ENCODE peak calls at places on chromosomes 7 and 10, in nine cellular contexts. One of them, this sample, is unnamed.

GRCh38 chr7:157964016-157964415 is 623.6 kb downstream of the PTPRN2 start:
- DNase-seq in D721Med: no peak
- DNase-seq in endothelial cell of umbilical vein: no peak
- DNase-seq in MM.1S: no peak
- DNase-seq in stomach: no peak
- DNase-seq in fibroblast of lung: no peak
- DNase-seq in colonic mucosa: no peak
- DNase-seq in right atrium auricular region: no peak
- DNase-seq in prostate gland: no peak
- DNase-seq in this sample: no peak

GRCh38 chr10:28775773-28776172 is 98.5 kb downstream of the BAMBI start:
- DNase-seq in fibroblast of lung: no peak
- DNase-seq in endothelial cell of umbilical vein: no peak
- DNase-seq in D721Med: no peak
- DNase-seq in stomach: no peak
- DNase-seq in colonic mucosa: no peak
- DNase-seq in MM.1S: no peak
- DNase-seq in right atrium auricular region: no peak
- DNase-seq in prostate gland: no peak
- DNase-seq in this sample: no peak

GRCh38 chr7:101547022-101547915 is 81.8 kb downstream of the MYL10 start:
- DNase-seq in colonic mucosa: no peak
- DNase-seq in stomach: no peak
- DNase-seq in D721Med: no peak
- DNase-seq in fibroblast of lung: no peak
- DNase-seq in endothelial cell of umbilical vein: no peak
- DNase-seq in right atrium auricular region: no peak
- DNase-seq in prostate gland: no peak
- DNase-seq in MM.1S: no peak
- DNase-seq in this sample: no peak

GRCh38 chr10:113053091-113053490 is 103.0 kb downstream of the TCF7L2 start:
- DNase-seq in fibroblast of lung: no peak
- DNase-seq in MM.1S: no peak
- DNase-seq in endothelial cell of umbilical vein: no peak
- DNase-seq in stomach: no peak
- DNase-seq in colonic mucosa: no peak
- DNase-seq in right atrium auricular region: peak
- DNase-seq in prostate gland: no peak
- DNase-seq in D721Med: no peak
- DNase-seq in this sample: no peak

GRCh38 chr10:13518076-13518692 is 10.6 kb downstream of the BEND7 start:
- DNase-seq in stomach: no peak
- DNase-seq in endothelial cell of umbilical vein: no peak
- DNase-seq in MM.1S: no peak
- DNase-seq in right atrium auricular region: no peak
- DNase-seq in fibroblast of lung: no peak
- DNase-seq in prostate gland: no peak
- DNase-seq in D721Med: no peak
- DNase-seq in colonic mucosa: no peak
- DNase-seq in this sample: no peak

GRCh38 chr10:51074238-51075028 is at the start of gene PRKG1:
- DNase-seq in endothelial cell of umbilical vein: peak
- DNase-seq in colonic mucosa: peak
- DNase-seq in prostate gland: peak
- DNase-seq in MM.1S: peak
- DNase-seq in stomach: peak
- DNase-seq in D721Med: peak
- DNase-seq in right atrium auricular region: peak
- DNase-seq in fibroblast of lung: peak
- DNase-seq in this sample: peak

GRCh38 chr10:4359003-4359402 is 467.0 kb upstream of the AKR1E2 start:
- DNase-seq in colonic mucosa: no peak
- DNase-seq in D721Med: no peak
- DNase-seq in fibroblast of lung: no peak
- DNase-seq in endothelial cell of umbilical vein: no peak
- DNase-seq in stomach: no peak
- DNase-seq in prostate gland: no peak
- DNase-seq in MM.1S: no peak
- DNase-seq in right atrium auricular region: no peak
- DNase-seq in this sample: no peak

GRCh38 chr7:112995091-112995824 is 91.4 kb downstream of the GPR85 start:
- DNase-seq in colonic mucosa: no peak
- DNase-seq in prostate gland: no peak
- DNase-seq in D721Med: no peak
- DNase-seq in endothelial cell of umbilical vein: no peak
- DNase-seq in fibroblast of lung: peak
- DNase-seq in right atrium auricular region: no peak
- DNase-seq in MM.1S: no peak
- DNase-seq in stomach: no peak
- DNase-seq in this sample: no peak

GRCh38 chr7:146773506-146773905 is 656.9 kb downstream of the CNTNAP2 start:
- DNase-seq in right atrium auricular region: no peak
- DNase-seq in stomach: no peak
- DNase-seq in D721Med: no peak
- DNase-seq in colonic mucosa: no peak
- DNase-seq in fibroblast of lung: no peak
- DNase-seq in endothelial cell of umbilical vein: no peak
- DNase-seq in MM.1S: no peak
- DNase-seq in prostate gland: no peak
- DNase-seq in this sample: no peak

GRCh38 chr10:105188737-105189463 is 547.8 kb downstream of the SORCS3 start:
- DNase-seq in colonic mucosa: no peak
- DNase-seq in MM.1S: no peak
- DNase-seq in right atrium auricular region: no peak
- DNase-seq in endothelial cell of umbilical vein: no peak
- DNase-seq in D721Med: no peak
- DNase-seq in stomach: no peak
- DNase-seq in fibroblast of lung: peak
- DNase-seq in prostate gland: no peak
- DNase-seq in this sample: no peak

GRCh38 chr7:106166651-106167342 is 54.7 kb upstream of the SYPL1 start:
- DNase-seq in prostate gland: peak
- DNase-seq in D721Med: peak
- DNase-seq in right atrium auricular region: no peak
- DNase-seq in endothelial cell of umbilical vein: peak
- DNase-seq in MM.1S: peak
- DNase-seq in fibroblast of lung: peak
- DNase-seq in colonic mucosa: peak
- DNase-seq in stomach: peak
- DNase-seq in this sample: no peak

GRCh38 chr7:13532028-13532753 is 457.3 kb downstream of the ETV1 start:
- DNase-seq in endothelial cell of umbilical vein: no peak
- DNase-seq in D721Med: no peak
- DNase-seq in stomach: no peak
- DNase-seq in fibroblast of lung: no peak
- DNase-seq in prostate gland: no peak
- DNase-seq in right atrium auricular region: no peak
- DNase-seq in colonic mucosa: no peak
- DNase-seq in MM.1S: peak
- DNase-seq in this sample: no peak

GRCh38 chr7:63073286-63073685 is 925.4 kb upstream of the ZNF722 start:
- DNase-seq in right atrium auricular region: peak
- DNase-seq in endothelial cell of umbilical vein: no peak
- DNase-seq in colonic mucosa: no peak
- DNase-seq in MM.1S: no peak
- DNase-seq in D721Med: no peak
- DNase-seq in stomach: no peak
- DNase-seq in fibroblast of lung: no peak
- DNase-seq in prostate gland: no peak
- DNase-seq in this sample: peak

GRCh38 chr10:91860885-91861284 is 48.4 kb downstream of the FGFBP3 start:
- DNase-seq in prostate gland: no peak
- DNase-seq in endothelial cell of umbilical vein: no peak
- DNase-seq in colonic mucosa: no peak
- DNase-seq in fibroblast of lung: no peak
- DNase-seq in MM.1S: peak
- DNase-seq in stomach: no peak
- DNase-seq in D721Med: no peak
- DNase-seq in right atrium auricular region: no peak
- DNase-seq in this sample: no peak

DNA sequence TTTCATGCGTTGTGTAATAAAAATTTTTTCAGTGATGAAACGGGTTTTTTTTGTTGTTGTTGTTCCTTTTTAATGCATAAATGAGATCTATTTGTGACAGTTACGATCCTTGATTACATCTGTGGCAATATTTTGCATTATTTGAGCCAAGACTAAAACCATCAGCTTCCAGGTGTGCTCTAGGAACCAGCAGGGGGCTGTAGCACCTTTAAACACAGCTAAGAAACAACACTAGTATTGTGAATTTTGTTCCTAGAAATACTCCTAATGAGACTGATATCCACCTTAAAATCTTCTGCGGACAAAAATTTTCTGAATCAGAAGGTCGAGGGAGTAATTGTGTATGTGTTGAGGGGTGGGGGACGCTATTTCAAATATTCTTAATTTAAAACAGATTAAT is 52.6 kb downstream of the FGFBP3 start:
- DNase-seq in colonic mucosa: no peak
- DNase-seq in endothelial cell of umbilical vein: peak
- DNase-seq in MM.1S: peak
- DNase-seq in prostate gland: no peak
- DNase-seq in stomach: no peak
- DNase-seq in fibroblast of lung: no peak
- DNase-seq in D721Med: no peak
- DNase-seq in right atrium auricular region: no peak
- DNase-seq in this sample: no peak
- TF ChIP-seq CTCF in colonic mucosa: no peak
- TF ChIP-seq CTCF in endothelial cell of umbilical vein: peak
- TF ChIP-seq CTCF in MM.1S: peak
- TF ChIP-seq CTCF in prostate gland: no peak
- TF ChIP-seq CTCF in stomach: no peak
- TF ChIP-seq CTCF in fibroblast of lung: peak
- TF ChIP-seq CTCF in D721Med: peak
- TF ChIP-seq CTCF in right atrium auricular region: no peak
- TF ChIP-seq CTCF in this sample: no peak

DNA sequence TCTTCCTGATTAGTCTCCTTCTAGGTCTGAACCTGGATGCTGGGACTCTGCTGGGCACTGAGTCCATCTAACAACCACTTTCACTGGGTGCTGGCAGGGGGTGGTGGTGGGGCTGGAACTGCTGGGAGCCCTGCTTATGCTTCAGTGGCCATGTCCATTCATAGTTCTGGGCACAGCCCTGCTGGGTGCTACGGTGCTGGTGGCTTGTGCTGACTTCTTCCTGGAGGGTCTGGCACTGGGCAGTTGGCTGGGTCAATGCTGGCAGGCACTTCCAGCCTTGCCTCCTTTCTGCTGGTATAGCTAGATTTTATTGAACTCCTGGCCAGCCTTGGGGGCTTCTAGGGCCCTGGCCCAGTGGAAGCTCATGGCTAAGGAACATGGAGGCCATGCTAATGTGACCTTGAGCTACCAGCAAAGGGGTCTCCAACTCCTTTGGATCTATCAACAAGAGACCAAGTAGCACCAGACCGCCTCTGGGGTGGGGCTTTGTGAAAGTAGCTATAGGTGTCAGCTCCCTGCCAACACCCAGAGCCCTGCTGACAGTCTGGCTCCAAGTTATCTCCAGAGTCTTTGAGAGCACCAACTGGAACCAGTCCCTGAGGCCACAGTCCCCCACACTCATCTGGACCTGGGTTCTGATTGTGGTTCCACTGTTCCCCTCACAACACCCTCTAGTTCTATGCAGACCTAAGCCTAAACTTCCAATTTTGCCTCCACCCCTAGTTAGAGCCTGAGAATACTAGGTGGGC is 99.6 kb downstream of the MAGI2 start:
- DNase-seq in endothelial cell of umbilical vein: no peak
- DNase-seq in MM.1S: no peak
- DNase-seq in fibroblast of lung: no peak
- DNase-seq in colonic mucosa: no peak
- DNase-seq in D721Med: no peak
- DNase-seq in stomach: no peak
- DNase-seq in prostate gland: no peak
- DNase-seq in right atrium auricular region: no peak
- DNase-seq in this sample: no peak
- TF ChIP-seq CTCF in endothelial cell of umbilical vein: no peak
- TF ChIP-seq CTCF in MM.1S: no peak
- TF ChIP-seq CTCF in fibroblast of lung: no peak
- TF ChIP-seq CTCF in colonic mucosa: no peak
- TF ChIP-seq CTCF in D721Med: no peak
- TF ChIP-seq CTCF in stomach: no peak
- TF ChIP-seq CTCF in prostate gland: no peak
- TF ChIP-seq CTCF in right atrium auricular region: no peak
- TF ChIP-seq CTCF in this sample: no peak

GRCh38 chr7:137820156-137820555 is 26.6 kb downstream of the DGKI start:
- DNase-seq in MM.1S: no peak
- DNase-seq in D721Med: no peak
- DNase-seq in right atrium auricular region: no peak
- DNase-seq in fibroblast of lung: peak
- DNase-seq in colonic mucosa: no peak
- DNase-seq in endothelial cell of umbilical vein: no peak
- DNase-seq in stomach: no peak
- DNase-seq in prostate gland: no peak
- DNase-seq in this sample: no peak

GRCh38 chr7:137820677-137821420 is 25.9 kb downstream of the DGKI start:
- DNase-seq in stomach: no peak
- DNase-seq in endothelial cell of umbilical vein: no peak
- DNase-seq in prostate gland: peak
- DNase-seq in D721Med: no peak
- DNase-seq in fibroblast of lung: peak
- DNase-seq in right atrium auricular region: peak
- DNase-seq in colonic mucosa: peak
- DNase-seq in MM.1S: no peak
- DNase-seq in this sample: no peak

GRCh38 chr7:137818036-137818435 is 28.7 kb downstream of the DGKI start:
- DNase-seq in prostate gland: no peak
- DNase-seq in endothelial cell of umbilical vein: no peak
- DNase-seq in stomach: no peak
- DNase-seq in fibroblast of lung: peak
- DNase-seq in MM.1S: no peak
- DNase-seq in D721Med: no peak
- DNase-seq in colonic mucosa: no peak
- DNase-seq in right atrium auricular region: no peak
- DNase-seq in this sample: no peak

GRCh38 chr7:137816696-137817320 is 30.0 kb downstream of the DGKI start:
- DNase-seq in D721Med: no peak
- DNase-seq in fibroblast of lung: no peak
- DNase-seq in MM.1S: no peak
- DNase-seq in endothelial cell of umbilical vein: no peak
- DNase-seq in colonic mucosa: no peak
- DNase-seq in right atrium auricular region: no peak
- DNase-seq in prostate gland: no peak
- DNase-seq in stomach: no peak
- DNase-seq in this sample: no peak
- TF ChIP-seq CTCF in D721Med: peak
- TF ChIP-seq CTCF in fibroblast of lung: peak
- TF ChIP-seq CTCF in MM.1S: peak
- TF ChIP-seq CTCF in endothelial cell of umbilical vein: no peak
- TF ChIP-seq CTCF in colonic mucosa: no peak
- TF ChIP-seq CTCF in right atrium auricular region: peak
- TF ChIP-seq CTCF in prostate gland: no peak
- TF ChIP-seq CTCF in stomach: no peak
- TF ChIP-seq CTCF in this sample: peak

DNA sequence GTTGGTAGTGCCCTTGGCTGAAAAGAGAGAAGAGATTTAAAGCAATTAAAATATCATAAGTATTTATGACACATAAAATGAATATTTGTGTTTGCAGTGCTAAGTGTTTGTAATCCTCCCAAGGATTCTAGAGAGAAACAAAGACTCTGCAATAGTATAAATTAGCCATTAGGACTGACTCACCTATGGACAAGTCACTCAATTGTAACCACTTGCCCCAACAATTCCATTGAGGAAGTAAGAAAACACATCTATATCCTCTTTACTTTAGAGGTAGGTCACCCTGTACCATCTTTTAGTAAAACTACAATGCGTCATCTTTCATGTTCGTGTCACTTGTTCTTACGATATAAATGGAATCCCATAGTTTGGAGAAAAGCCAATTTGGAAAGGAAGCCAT is 85.7 kb upstream of the INHBA start:
- DNase-seq in endothelial cell of umbilical vein: no peak
- DNase-seq in colonic mucosa: no peak
- DNase-seq in D721Med: no peak
- DNase-seq in fibroblast of lung: no peak
- DNase-seq in prostate gland: no peak
- DNase-seq in stomach: no peak
- DNase-seq in MM.1S: no peak
- DNase-seq in right atrium auricular region: no peak
- DNase-seq in this sample: no peak
- TF ChIP-seq CTCF in endothelial cell of umbilical vein: no peak
- TF ChIP-seq CTCF in colonic mucosa: no peak
- TF ChIP-seq CTCF in D721Med: no peak
- TF ChIP-seq CTCF in fibroblast of lung: no peak
- TF ChIP-seq CTCF in prostate gland: no peak
- TF ChIP-seq CTCF in stomach: no peak
- TF ChIP-seq CTCF in MM.1S: no peak
- TF ChIP-seq CTCF in right atrium auricular region: no peak
- TF ChIP-seq CTCF in this sample: no peak